ENCODE peak calls at places on chromosomes 4 and X, in seven cellular contexts. Q is AG09309; J is astrocyte of the cerebellum; X is CD4-positive, alpha-beta T cell; W is WTC11; V is MCF 10A; U is cardiac muscle cell. B is an unnamed sample.

GRCh38 chrX:76279007-76279406 is 106.1 kb downstream of the PBDC1 start:
- DNase-seq in Q (peak; percentile 5), J (peak; percentile 4), X (peak; percentile 10), W (peak; percentile 47), V (peak; percentile 60), U (peak; percentile 58), B (no peak)

GRCh38 chr4:113113151-113113550 is 63.7 kb downstream of the ANK2 start:
- DNase-seq in Q (no peak), J (no peak), X (no peak), W (no peak), V (no peak), U (no peak), B (no peak)

GRCh38 chr4:183747931-183748664 is 89.0 kb downstream of the TRAPPC11 start:
- DNase-seq in Q (no peak), J (no peak), X (no peak), W (no peak), V (peak; percentile 42), U (no peak), B (no peak)

GRCh38 chr4:39029752-39030694 is 2.2 kb downstream of the TMEM156 start:
- DNase-seq in Q (no peak), J (no peak), X (no peak), W (no peak), V (no peak), U (no peak), B (no peak)

GRCh38 chrX:100995469-100995868 is 26.0 kb downstream of the ARL13A start:
- DNase-seq in Q (peak; percentile 68), J (no peak), X (no peak), W (no peak), V (peak; percentile 47), U (peak; percentile 44), B (no peak)

GRCh38 chrX:100720301-100720700 is 11.6 kb downstream of the SYTL4 start:
- DNase-seq in Q (no peak), J (no peak), X (no peak), W (no peak), V (no peak), U (peak; percentile 29), B (no peak)

GRCh38 chrX:133254666-133255065 is 36.5 kb upstream of the TFDP3 start:
- DNase-seq in Q (no peak), J (no peak), X (no peak), W (no peak), V (peak; percentile 13), U (no peak), B (no peak)

GRCh38 chr4:148141536-148141935 is 300.7 kb downstream of the NR3C2 start:
- DNase-seq in Q (no peak), J (no peak), X (no peak), W (no peak), V (no peak), U (no peak), B (no peak)

GRCh38 chr4:80078361-80079092 is 5.5 kb upstream of the ANTXR2 start:
- DNase-seq in Q (no peak), J (no peak), X (no peak), W (no peak), V (no peak), U (no peak), B (no peak)

GRCh38 chrX:110794601-110795000 is 1.0 kb downstream of the CHRDL1 start:
- DNase-seq in Q (no peak), J (no peak), X (no peak), W (no peak), V (no peak), U (no peak), B (no peak)

GRCh38 chr4:118869808-118870342 is 18.8 kb upstream of the SYNPO2 start:
- DNase-seq in Q (no peak), J (peak; percentile 52), X (no peak), W (no peak), V (no peak), U (peak; percentile 23), B (no peak)

GRCh38 chrX:140712413-140713173 is 3.0 kb downstream of the LINC00632 start:
- DNase-seq in Q (no peak), J (peak; percentile 55), X (no peak), W (peak; percentile 60), V (peak; percentile 48), U (peak; percentile 79), B (no peak)

GRCh38 chrX:41457618-41458192 is 10.6 kb downstream of the NYX start:
- DNase-seq in Q (no peak), J (no peak), X (no peak), W (peak; percentile 51), V (peak; percentile 41), U (no peak), B (no peak)
- TF ChIP-seq CTCF in Q (peak; percentile 23), J (peak; percentile 11), X (no peak), W (no peak), V (peak; percentile 36), U (peak; percentile 31), B (peak; percentile 39)

GRCh38 chr4:88587285-88587684 is 5.0 kb upstream of the HERC3 start:
- DNase-seq in Q (no peak), J (no peak), X (no peak), W (no peak), V (no peak), U (no peak), B (no peak)

GRCh38 chr4:88597970-88598369 is 5.7 kb downstream of the HERC3 start:
- DNase-seq in Q (no peak), J (no peak), X (no peak), W (no peak), V (no peak), U (no peak), B (no peak)

GRCh38 chr4:88592600-88593448 is 544 bp downstream of the HERC3 start:
- DNase-seq in Q (no peak), J (peak; percentile 12), X (peak; percentile 61), W (peak; percentile 61), V (peak; percentile 84), U (peak; percentile 76), B (peak; percentile 64)

GRCh38 chr4:88591787-88592599 is at the start of gene HERC3:
- DNase-seq in Q (peak; percentile 37), J (peak; percentile 48), X (peak; percentile 76), W (peak; percentile 89), V (peak; percentile 89), U (peak; percentile 90), B (peak; percentile 89)
- TF ChIP-seq CTCF in Q (no peak), J (no peak), X (no peak), W (no peak), V (no peak), U (peak; percentile 1), B (no peak)

GRCh38 chrX:150201841-150202240 is 161.3 kb upstream of the MAMLD1 start:
- DNase-seq in Q (no peak), J (no peak), X (no peak), W (no peak), V (peak; percentile 66), U (peak; percentile 24), B (no peak)

GRCh38 chrX:150203249-150203647 is 159.9 kb upstream of the MAMLD1 start:
- DNase-seq in Q (no peak), J (no peak), X (no peak), W (no peak), V (no peak), U (no peak), B (no peak)

GRCh38 chrX:150207733-150208132 is 155.4 kb upstream of the MAMLD1 start:
- DNase-seq in Q (no peak), J (no peak), X (no peak), W (no peak), V (no peak), U (no peak), B (no peak)

GRCh38 chrX:150202641-150203248 is 160.4 kb upstream of the MAMLD1 start:
- DNase-seq in Q (no peak), J (no peak), X (no peak), W (no peak), V (peak; percentile 92), U (peak; percentile 83), B (peak; percentile 75)

GRCh38 chrX:150205011-150205410 is 158.1 kb upstream of the MAMLD1 start:
- DNase-seq in Q (no peak), J (no peak), X (no peak), W (no peak), V (peak; percentile 89), U (peak; percentile 52), B (no peak)
- TF ChIP-seq CTCF in Q (peak; percentile 4), J (no peak), X (no peak), W (no peak), V (no peak), U (no peak), B (no peak)

GRCh38 chr4:56570041-56570440 is 64.5 kb downstream of the ARL9 start:
- DNase-seq in Q (peak; percentile 10), J (no peak), X (no peak), W (no peak), V (no peak), U (peak; percentile 40), B (no peak)

GRCh38 chr4:56575820-56576429 is 70.3 kb downstream of the ARL9 start:
- DNase-seq in Q (peak; percentile 24), J (peak; percentile 45), X (no peak), W (no peak), V (peak; percentile 45), U (peak; percentile 70), B (no peak)
- TF ChIP-seq CTCF in Q (peak; percentile 59), J (peak; percentile 57), X (peak; percentile 62), W (no peak), V (peak; percentile 36), U (peak; percentile 59), B (peak; percentile 15)

DNA sequence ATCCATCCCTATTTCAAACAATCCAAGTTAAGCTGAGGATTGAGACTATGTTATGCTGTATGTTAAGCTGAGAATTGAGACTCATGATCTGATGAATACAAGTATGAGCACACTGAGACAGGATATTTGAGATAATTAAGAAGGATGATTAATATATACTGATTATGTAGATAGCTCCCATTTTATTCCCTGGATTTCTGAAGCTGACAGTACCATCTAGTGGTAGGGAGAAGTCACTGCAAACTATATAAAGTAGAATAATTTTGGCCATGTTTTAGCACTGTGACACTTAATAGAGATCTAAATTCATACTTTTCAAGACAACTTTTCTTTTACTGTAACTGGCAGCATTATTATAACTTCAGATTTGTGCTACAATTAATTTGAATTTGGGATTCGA is 63.8 kb upstream of the HPRT1 start:
- DNase-seq in Q (no peak), J (no peak), X (no peak), W (no peak), V (peak; percentile 43), U (peak; percentile 10), B (no peak)
- TF ChIP-seq CTCF in Q (peak; percentile 64), J (peak; percentile 56), X (peak; percentile 64), W (no peak), V (peak; percentile 66), U (peak; percentile 63), B (peak; percentile 55)

DNA sequence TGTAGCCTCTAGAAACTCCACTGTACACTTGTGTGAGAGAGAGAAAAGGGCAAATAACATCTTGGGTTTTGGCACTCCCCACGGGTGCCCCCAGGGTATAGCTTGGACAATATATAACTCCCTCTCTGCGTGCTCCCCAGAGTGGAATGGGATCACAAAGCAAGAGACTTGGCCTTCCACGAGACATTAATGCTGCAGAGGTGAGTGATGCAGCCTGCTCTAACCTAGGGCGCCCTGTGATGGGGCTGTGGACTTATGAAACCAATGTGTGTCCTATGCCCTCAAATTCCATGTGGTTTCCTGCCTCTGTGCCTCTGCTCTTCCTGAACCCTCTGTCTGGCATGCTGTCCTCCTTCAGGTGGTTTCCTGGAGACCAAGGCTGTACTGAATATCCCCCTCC is 22.0 kb upstream of the FAM9C start:
- DNase-seq in Q (no peak), J (no peak), X (no peak), W (no peak), V (no peak), U (no peak), B (no peak)
- TF ChIP-seq CTCF in Q (no peak), J (no peak), X (no peak), W (no peak), V (no peak), U (no peak), B (no peak)

GRCh38 chr4:91502365-91502764 is 801.4 kb upstream of the GRID2 start:
- DNase-seq in Q (no peak), J (no peak), X (no peak), W (no peak), V (peak; percentile 16), U (peak; percentile 27), B (no peak)
- TF ChIP-seq CTCF in Q (no peak), J (peak; percentile 23), X (no peak), W (peak; percentile 20), V (no peak), U (peak; percentile 27), B (no peak)

B was measured in CD14-positive monocyte.